ENCODE peak calls at places on chromosome 3, in four cellular contexts. R is GM12865; W is stimulated activated CD8-positive, alpha-beta memory T cell treated with anti-CD3 and anti-CD28 coated beads, Interleukin-15, amount 100 ng/mL, for 24 hours; H is AG04450. F is an unnamed sample.

GRCh38 chr3:191356586-191357439 is 26.5 kb upstream of the UTS2B start:
- DNase-seq in R (no peak), W (no peak), H (no peak), F (no peak)

GRCh38 chr3:171142985-171143384 is 116.5 kb upstream of the SLC2A2 start:
- DNase-seq in R (no peak), W (no peak), H (peak), F (no peak)

GRCh38 chr3:69719292-69719691 is 20.0 kb upstream of the MITF start:
- DNase-seq in R (no peak), W (no peak), H (no peak), F (no peak)

GRCh38 chr3:99846472-99846871 is 28.8 kb downstream of the CMSS1 start:
- DNase-seq in R (no peak), W (no peak), H (no peak), F (no peak)

GRCh38 chr3:30408105-30408557 is 198.3 kb upstream of the TGFBR2 start:
- DNase-seq in R (no peak), W (no peak), H (no peak), F (no peak)

GRCh38 chr3:186682734-186683133 is 16.9 kb downstream of the HRG start:
- DNase-seq in R (no peak), W (no peak), H (no peak), F (no peak)

GRCh38 chr3:32595318-32595717 is 24.7 kb upstream of the DYNC1LI1 start:
- DNase-seq in R (no peak), W (no peak), H (no peak), F (no peak)

GRCh38 chr3:140403559-140403958 is 274.3 kb upstream of the TRIM42 start:
- DNase-seq in R (no peak), W (no peak), H (no peak), F (no peak)

GRCh38 chr3:112815981-112816380 is 30.7 kb downstream of the CD200R1L start:
- DNase-seq in R (no peak), W (no peak), H (peak), F (no peak)

GRCh38 chr3:145522893-145523651 is 637.9 kb downstream of the PLOD2 start:
- DNase-seq in R (no peak), W (no peak), H (no peak), F (no peak)

GRCh38 chr3:179544981-179545645 is 17.6 kb upstream of the ACTL6A start:
- DNase-seq in R (no peak), W (no peak), H (peak), F (no peak)

GRCh38 chr3:129650256-129650872 is 43.9 kb upstream of the PLXND1 start:
- DNase-seq in R (peak), W (no peak), H (no peak), F (peak)

GRCh38 chr3:194489736-194490612 is 3.2 kb upstream of the ATP13A3 start:
- DNase-seq in R (peak), W (no peak), H (no peak), F (no peak)

GRCh38 chr3:149879872-149880271 is 66.9 kb downstream of the RNF13 start:
- DNase-seq in R (peak), W (no peak), H (peak), F (peak)

GRCh38 chr3:31941230-31941632 is 39.8 kb downstream of the OSBPL10 start:
- DNase-seq in R (no peak), W (no peak), H (no peak), F (no peak)

GRCh38 chr3:146589899-146590508 is 15.1 kb downstream of the PLSCR5 start:
- DNase-seq in R (peak), W (no peak), H (peak), F (peak)

GRCh38 chr3:115806501-115806900 is 183.2 kb downstream of the GAP43 start:
- DNase-seq in R (no peak), W (no peak), H (no peak), F (no peak)

GRCh38 chr3:43865887-43866528 is 175.3 kb downstream of the ABHD5 start:
- DNase-seq in R (no peak), W (no peak), H (no peak), F (no peak)